ENCODE peak calls at places on chromosomes 12 and 14, in seven cellular contexts. T is GM12891, H is SK-N-SH, Q is HepG2, O is K562, V is GM12878, S is H1. K is an unnamed sample.

GRCh38 chr14:102088012-102088792 is 1.4 kb upstream of the HSP90AA1 start:
- DNase-seq in T (peak), Q (no peak), O (peak), H (no peak), S (peak), V (peak), K (peak)

GRCh38 chr12:113903381-113903863 is 62.7 kb downstream of the RBM19 start:
- DNase-seq in H (no peak), S (no peak), O (no peak), Q (no peak), T (no peak), V (peak), K (no peak)

GRCh38 chr12:45299132-45299692 is 83.3 kb downstream of the ANO6 start:
- DNase-seq in T (no peak), V (no peak), Q (no peak), O (peak), S (no peak), H (no peak), K (no peak)

GRCh38 chr12:117967043-117967442 is 1.7 kb downstream of the KSR2 start:
- DNase-seq in H (no peak), T (no peak), O (no peak), Q (no peak), S (no peak), V (no peak), K (no peak)

GRCh38 chr12:120686690-120687569 is at the start of gene MLEC:
- DNase-seq in S (peak), Q (peak), H (peak), V (peak), O (peak), T (peak), K (peak)

GRCh38 chr12:74780458-74781241 is 243.0 kb downstream of the ATXN7L3B start:
- DNase-seq in H (no peak), S (no peak), V (no peak), O (no peak), Q (no peak), T (no peak), K (no peak)

GRCh38 chr12:47413806-47414205 is 292.0 kb downstream of the RPAP3 start:
- DNase-seq in Q (no peak), H (no peak), S (no peak), V (no peak), O (no peak), T (no peak), K (no peak)

GRCh38 chr14:30974628-30975027 is 50.8 kb upstream of the AP4S1 start:
- DNase-seq in V (no peak), O (no peak), T (no peak), H (no peak), S (no peak), Q (no peak), K (no peak)

GRCh38 chr14:65304963-65305362 is 107.6 kb upstream of the FUT8 start:
- DNase-seq in Q (no peak), T (no peak), O (no peak), S (no peak), V (no peak), H (no peak), K (no peak)

GRCh38 chr14:43172899-43173548 is 1334.1 kb downstream of the FSCB start:
- DNase-seq in Q (peak), O (no peak), V (no peak), T (no peak), H (no peak), S (no peak), K (no peak)

GRCh38 chr12:131452444-131452860 is 258.4 kb upstream of the SFSWAP start:
- DNase-seq in Q (peak), S (peak), T (no peak), O (peak), V (no peak), H (no peak), K (no peak)

GRCh38 chr14:70595443-70596185 is 4.8 kb downstream of the MED6 start:
- DNase-seq in O (no peak), V (no peak), H (no peak), S (no peak), Q (no peak), T (no peak), K (no peak)

GRCh38 chr12:105060715-105061378 is 23.4 kb downstream of the ALDH1L2 start:
- DNase-seq in Q (peak), H (no peak), T (no peak), O (no peak), V (no peak), S (no peak), K (no peak)

GRCh38 chr12:121990692-121991603 is 30.7 kb upstream of the BCL7A start:
- DNase-seq in S (no peak), V (peak), O (no peak), H (no peak), T (peak), Q (no peak), K (no peak)

GRCh38 chr12:6462234-6462995 is 8.1 kb downstream of the VAMP1 start:
- DNase-seq in H (no peak), V (no peak), T (no peak), Q (no peak), S (no peak), O (no peak), K (no peak)

GRCh38 chr12:47858511-47859266 is 39.0 kb upstream of the HDAC7 start:
- DNase-seq in V (no peak), H (no peak), S (no peak), Q (no peak), T (no peak), O (no peak), K (no peak)

GRCh38 chr14:95683793-95684192 is 2.4 kb upstream of the TCL1B start:
- DNase-seq in T (peak), H (no peak), O (peak), V (no peak), S (peak), Q (peak), K (peak)

GRCh38 chr12:3510597-3510996 is 19.6 kb downstream of the PRMT8 start:
- DNase-seq in V (no peak), Q (no peak), O (no peak), S (no peak), H (no peak), T (no peak), K (no peak)

GRCh38 chr14:94132285-94132887 is 3.0 kb upstream of the IFI27L2 start:
- DNase-seq in H (peak), O (peak), V (no peak), T (no peak), S (peak), Q (peak), K (no peak)

GRCh38 chr12:12357697-12358476 is 1.0 kb downstream of the BORCS5 start:
- DNase-seq in T (no peak), V (no peak), Q (no peak), S (peak), H (no peak), O (peak), K (no peak)

GRCh38 chr12:24991209-24992049 is 42.5 kb upstream of the BCAT1 start:
- DNase-seq in T (no peak), H (peak), S (no peak), O (peak), Q (peak), V (peak), K (no peak)

GRCh38 chr12:45907955-45908354 is 82.4 kb downstream of the SCAF11 start:
- DNase-seq in H (no peak), T (no peak), S (no peak), Q (no peak), V (peak), O (no peak), K (no peak)

GRCh38 chr14:75389679-75390078 is 38.1 kb upstream of the JDP2 start:
- DNase-seq in S (no peak), H (no peak), Q (no peak), T (no peak), V (no peak), O (no peak), K (no peak)

DNA sequence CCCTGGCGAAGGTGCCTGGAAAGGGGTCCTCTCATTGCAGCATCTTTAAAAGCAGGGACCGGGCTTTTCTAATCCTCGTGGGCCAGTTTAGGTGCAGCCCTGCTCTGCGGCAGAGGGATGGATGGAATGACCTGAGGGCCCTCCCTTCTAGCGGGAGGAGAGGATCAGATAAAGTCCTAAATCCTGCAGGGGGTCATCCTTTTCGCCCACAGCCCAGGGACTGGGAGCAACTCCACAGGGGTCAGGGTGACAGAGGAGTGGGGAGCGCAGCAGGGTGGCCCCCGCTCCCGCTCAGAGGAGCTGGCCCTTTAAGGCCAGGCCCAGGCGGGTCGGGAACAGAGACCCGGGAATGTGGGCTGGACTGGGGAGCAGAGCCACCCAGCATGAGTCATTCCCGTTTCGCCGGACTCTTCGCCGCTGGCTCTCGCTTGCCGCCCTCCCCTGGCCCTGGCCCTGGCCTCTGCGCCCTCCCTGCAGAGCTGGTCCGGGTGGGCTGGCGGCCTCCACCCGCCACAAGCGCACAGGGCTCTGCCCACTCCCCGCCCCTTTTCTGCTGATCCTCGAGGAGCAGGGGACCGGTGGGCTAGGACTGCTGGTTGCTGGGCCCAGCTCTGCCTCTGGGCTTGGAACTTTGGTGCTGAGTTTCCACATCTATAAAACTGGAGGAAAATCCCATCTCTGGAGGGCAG is 92.9 kb downstream of the NINJ2 start:
- DNase-seq in S (peak), V (no peak), H (peak), Q (peak), O (peak), T (no peak), K (no peak)
- TF ChIP-seq TAF1 in S (no peak), V (no peak), H (no peak), Q (peak), O (no peak), T (no peak), K (no peak)

GRCh38 chr12:20063116-20063515 is 305.2 kb upstream of the PDE3A start:
- DNase-seq in V (no peak), H (no peak), O (no peak), S (no peak), T (no peak), Q (no peak), K (no peak)

GRCh38 chr12:20058068-20058467 is 310.3 kb upstream of the PDE3A start:
- DNase-seq in V (no peak), Q (no peak), O (no peak), T (no peak), S (no peak), H (no peak), K (no peak)

GRCh38 chr12:20057398-20057797 is 310.9 kb upstream of the PDE3A start:
- DNase-seq in H (no peak), O (no peak), V (no peak), Q (no peak), T (no peak), S (no peak), K (no peak)
- TF ChIP-seq TAF1 in H (no peak), O (no peak), V (no peak), Q (no peak), T (no peak), S (no peak), K (no peak)

DNA sequence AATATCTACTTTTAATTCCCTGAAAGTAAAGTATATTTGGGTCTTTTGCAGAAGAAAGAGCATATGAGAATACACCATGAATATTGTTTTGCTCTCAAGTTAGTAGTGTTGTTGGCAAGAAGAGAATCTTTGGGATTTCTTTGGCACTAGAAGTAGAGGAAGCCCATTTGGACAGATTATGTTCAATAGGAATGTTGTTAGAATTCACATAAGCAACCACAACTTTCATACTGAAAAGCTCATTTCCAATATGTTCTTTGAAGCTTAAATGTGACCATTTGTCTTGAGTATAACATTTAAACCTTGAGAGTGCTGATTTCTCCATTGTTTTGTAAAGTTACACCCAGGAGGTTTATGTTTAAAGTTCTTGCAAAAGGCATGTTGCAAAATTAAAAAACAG is 37.6 kb downstream of the PLEKHG7 start:
- DNase-seq in V (no peak), O (no peak), T (no peak), H (no peak), S (no peak), Q (no peak), K (no peak)
- TF ChIP-seq TAF1 in V (no peak), O (no peak), T (no peak), H (no peak), S (no peak), Q (no peak), K (no peak)

GRCh38 chr12:25997401-25997973 is 39.0 kb downstream of the RASSF8 start:
- DNase-seq in V (no peak), S (no peak), O (no peak), Q (no peak), T (no peak), H (no peak), K (no peak)

GRCh38 chr12:25994252-25994651 is 35.8 kb downstream of the RASSF8 start:
- DNase-seq in S (no peak), O (no peak), V (no peak), H (no peak), T (no peak), Q (no peak), K (no peak)

GRCh38 chr12:25994901-25995625 is 36.6 kb downstream of the RASSF8 start:
- DNase-seq in T (no peak), O (no peak), S (no peak), H (no peak), V (no peak), Q (no peak), K (no peak)

GRCh38 chr12:25996677-25997076 is 38.2 kb downstream of the RASSF8 start:
- DNase-seq in O (no peak), V (no peak), H (no peak), Q (no peak), T (no peak), S (no peak), K (no peak)

DNA sequence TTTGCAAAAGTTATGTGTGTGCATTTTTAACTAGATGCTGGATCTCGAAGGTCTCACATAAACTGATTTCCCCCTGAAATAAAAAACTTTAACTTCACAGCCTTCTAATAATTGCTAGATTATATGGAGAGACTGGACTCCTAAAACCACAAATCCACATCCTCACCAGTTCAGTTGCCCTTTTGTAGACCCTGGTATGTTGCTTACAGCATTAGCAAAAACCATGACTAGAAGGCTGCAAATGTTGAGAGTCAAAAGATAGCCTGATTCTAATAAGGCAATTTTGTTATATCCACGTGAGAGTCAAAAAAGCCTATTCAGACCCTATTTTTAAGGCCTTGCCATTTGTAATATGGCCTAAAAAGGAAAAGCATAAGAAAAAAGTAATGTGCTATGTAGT is 37.4 kb downstream of the RASSF8 start:
- DNase-seq in T (no peak), H (no peak), Q (no peak), O (no peak), S (no peak), V (no peak), K (no peak)
- TF ChIP-seq TAF1 in T (no peak), H (no peak), Q (no peak), O (no peak), S (no peak), V (no peak), K (no peak)

DNA sequence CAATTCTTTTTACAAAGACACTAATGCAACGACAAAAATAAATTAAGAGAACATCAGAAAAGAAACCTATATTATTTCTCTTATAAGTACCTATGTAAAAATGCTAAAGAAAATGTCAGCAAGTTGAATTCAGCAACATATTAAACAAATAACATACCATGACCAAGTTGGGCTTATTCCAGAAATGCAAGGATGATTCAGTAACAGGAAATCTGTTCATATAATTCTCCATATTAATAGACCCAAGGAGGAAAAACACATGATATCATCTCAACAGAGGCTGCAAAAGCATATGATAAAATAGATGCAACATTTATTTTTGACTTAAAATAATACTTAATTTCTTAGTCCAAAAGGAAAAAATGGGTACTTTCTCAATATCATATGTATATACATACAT is 25.1 kb upstream of the GPHB5 start:
- DNase-seq in V (no peak), S (no peak), H (no peak), O (no peak), T (no peak), Q (no peak), K (no peak)
- TF ChIP-seq TAF1 in V (no peak), S (no peak), H (no peak), O (no peak), T (no peak), Q (no peak), K (no peak)

GRCh38 chr14:29896354-29896768 is 31.3 kb downstream of the PRKD1 start:
- DNase-seq in S (no peak), V (no peak), T (no peak), Q (peak), H (no peak), O (no peak), K (no peak)
- TF ChIP-seq TAF1 in S (no peak), V (no peak), T (no peak), Q (no peak), H (no peak), O (no peak), K (no peak)

GRCh38 chr12:52674416-52674775 is 5.8 kb downstream of the KRT1 start:
- DNase-seq in S (no peak), O (no peak), H (no peak), T (no peak), V (no peak), Q (no peak), K (no peak)
- TF ChIP-seq TAF1 in S (no peak), O (no peak), H (no peak), T (no peak), V (no peak), Q (no peak), K (no peak)

K was measured in GM12892.